ENCODE peak calls at places on chromosomes 6 and 20, in seven cellular contexts. U is mammary epithelial cell, P is colonic mucosa, M is IMR-90, W is neural progenitor cell, Z is mesendoderm, S is fibroblast of lung. T is an unnamed sample.

GRCh38 chr20:8074931-8075330 is 55.4 kb upstream of the TMX4 start:
- DNase-seq in U (peak), P (no peak), M (no peak), W (no peak), Z (no peak), S (peak), T (no peak)

GRCh38 chr6:5570641-5571040 is 309.3 kb downstream of the FARS2 start:
- DNase-seq in U (no peak), P (no peak), M (no peak), W (no peak), Z (no peak), S (no peak), T (no peak)

GRCh38 chr6:74733830-74734591 is 471.8 kb downstream of the COL12A1 start:
- DNase-seq in U (no peak), P (no peak), M (no peak), W (no peak), Z (no peak), S (peak), T (peak)

GRCh38 chr6:135347887-135348286 is 149.7 kb downstream of the AHI1 start:
- DNase-seq in U (no peak), P (no peak), M (no peak), W (no peak), Z (peak), S (no peak), T (no peak)

GRCh38 chr6:167148997-167149396 is 8.8 kb downstream of the GPR31 start:
- DNase-seq in U (no peak), P (no peak), M (no peak), W (no peak), Z (no peak), S (no peak), T (no peak)

GRCh38 chr6:75611702-75612375 is 10.2 kb downstream of the SENP6 start:
- DNase-seq in U (peak), P (no peak), M (peak), W (no peak), Z (no peak), S (peak), T (no peak)

GRCh38 chr6:54193560-54193959 is 82.3 kb downstream of the MLIP start:
- DNase-seq in U (no peak), P (no peak), M (no peak), W (no peak), Z (peak), S (peak), T (no peak)

GRCh38 chr6:16855460-16855859 is 94.2 kb upstream of the ATXN1 start:
- DNase-seq in U (no peak), P (no peak), M (no peak), W (no peak), Z (no peak), S (no peak), T (no peak)

GRCh38 chr6:111680013-111680712 is 74.5 kb upstream of the TRAF3IP2 start:
- DNase-seq in U (no peak), P (no peak), M (no peak), W (no peak), Z (no peak), S (no peak), T (no peak)

GRCh38 chr20:49406666-49407065 is 75.8 kb downstream of the KCNB1 start:
- DNase-seq in U (no peak), P (no peak), M (no peak), W (no peak), Z (no peak), S (no peak), T (no peak)

GRCh38 chr6:16082367-16082766 is 46.5 kb upstream of the MYLIP start:
- DNase-seq in U (no peak), P (no peak), M (no peak), W (no peak), Z (no peak), S (no peak), T (no peak)

GRCh38 chr20:45833883-45834796 is 541 bp downstream of the SNX21 start:
- DNase-seq in U (peak), P (peak), M (peak), W (peak), Z (peak), S (peak), T (peak)

GRCh38 chr20:38790210-38791053 is 15.1 kb upstream of the PPP1R16B start:
- DNase-seq in U (peak), P (no peak), M (peak), W (peak), Z (peak), S (peak), T (peak)

GRCh38 chr6:118869894-118870665 is 23.9 kb upstream of the ASF1A start:
- DNase-seq in U (no peak), P (no peak), M (no peak), W (no peak), Z (no peak), S (peak), T (no peak)

GRCh38 chr6:100493206-100493888 is 28.6 kb upstream of the SIM1 start:
- DNase-seq in U (peak), P (no peak), M (no peak), W (no peak), Z (peak), S (no peak), T (no peak)

GRCh38 chr20:38315290-38315966 is 11.5 kb downstream of the BPI start:
- DNase-seq in U (no peak), P (no peak), M (peak), W (peak), Z (no peak), S (peak), T (peak)

GRCh38 chr20:19885981-19886665 is 128.1 kb downstream of the RIN2 start:
- DNase-seq in U (peak), P (peak), M (peak), W (no peak), Z (peak), S (peak), T (no peak)
- H3K4me3 ChIP-seq in U (peak), P (peak), M (peak), W (no peak), Z (no peak), S (peak), T (peak)

GRCh38 chr6:30844118-30844535 is 40.2 kb upstream of the DDR1 start:
- DNase-seq in U (no peak), P (no peak), M (peak), W (peak), Z (peak), S (peak), T (peak)
- H3K9ac ChIP-seq in U (no peak), P (no peak), M (peak), W (no peak), Z (no peak), S (no peak), T (peak)

GRCh38 chr6:9623985-9624384 is 790.9 kb downstream of the TFAP2A start:
- DNase-seq in U (no peak), P (no peak), M (peak), W (no peak), Z (no peak), S (peak), T (peak)
- H3K4me3 ChIP-seq in U (no peak), P (no peak), M (no peak), W (no peak), Z (no peak), S (no peak), T (no peak)

DNA sequence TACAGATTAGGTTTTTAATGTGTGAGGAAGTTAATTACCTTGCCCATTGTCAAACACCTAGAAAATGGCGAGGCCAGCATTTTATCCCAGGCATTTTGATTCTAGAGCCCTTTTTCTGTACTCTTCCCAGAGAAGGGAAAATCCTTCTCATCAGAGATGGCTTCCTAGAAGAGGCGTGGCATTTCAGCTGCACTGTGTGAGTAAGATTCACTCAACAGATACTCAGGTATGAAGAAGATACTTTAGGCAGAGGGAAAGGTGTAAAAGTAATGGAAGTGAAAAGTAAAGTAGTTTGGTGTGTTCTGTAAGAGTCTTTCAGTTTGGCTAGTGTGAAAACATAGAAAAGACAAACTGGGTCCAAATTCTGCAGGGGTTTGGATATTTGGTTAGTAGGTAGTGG is 113.8 kb downstream of the MAP3K4 start:
- DNase-seq in U (peak), P (no peak), M (no peak), W (no peak), Z (no peak), S (no peak), T (no peak)
- H3K9ac ChIP-seq in U (no peak), P (no peak), M (no peak), W (no peak), Z (no peak), S (no peak), T (no peak)

GRCh38 chr6:163324928-163325784 is 89.4 kb upstream of the QKI start:
- DNase-seq in U (no peak), P (no peak), M (peak), W (no peak), Z (no peak), S (peak), T (peak)

GRCh38 chr6:163323274-163323673 is 91.2 kb upstream of the QKI start:
- DNase-seq in U (no peak), P (no peak), M (no peak), W (no peak), Z (no peak), S (no peak), T (no peak)

GRCh38 chr6:163323719-163324118 is 90.8 kb upstream of the QKI start:
- DNase-seq in U (no peak), P (no peak), M (no peak), W (no peak), Z (no peak), S (no peak), T (no peak)

GRCh38 chr6:163321717-163322116 is 92.8 kb upstream of the QKI start:
- DNase-seq in U (no peak), P (no peak), M (no peak), W (no peak), Z (no peak), S (no peak), T (no peak)

DNA sequence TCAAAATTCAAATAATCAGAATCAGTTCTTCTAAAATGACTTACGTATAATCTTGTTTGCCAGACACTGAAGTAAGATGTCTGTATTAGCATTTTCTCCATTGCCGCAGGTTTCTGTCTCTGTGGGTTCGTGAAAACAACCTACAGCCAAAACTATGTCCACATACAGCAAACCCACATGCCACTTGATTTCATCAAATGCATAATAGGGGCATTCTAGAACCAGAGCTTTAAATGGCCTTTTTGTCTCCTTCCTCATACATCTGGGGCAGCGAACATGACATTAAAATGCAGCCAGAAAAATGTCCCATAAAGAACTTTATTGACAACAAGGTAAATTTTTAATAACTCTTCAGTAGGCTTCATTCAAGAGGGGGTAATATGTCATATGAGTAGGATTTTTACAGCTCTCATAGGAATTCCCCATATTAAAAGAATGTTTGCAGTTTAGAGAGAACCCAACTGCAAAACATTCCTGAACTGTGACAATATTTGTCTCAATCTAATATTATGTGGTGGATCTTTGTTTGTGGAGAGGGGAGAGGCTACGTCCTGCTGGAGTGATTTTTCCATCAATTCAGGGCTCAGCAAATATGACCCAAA is 90.1 kb upstream of the QKI start:
- DNase-seq in U (no peak), P (no peak), M (no peak), W (no peak), Z (no peak), S (peak), T (no peak)
- H3K4me3 ChIP-seq in U (no peak), P (no peak), M (no peak), W (no peak), Z (no peak), S (no peak), T (peak)

GRCh38 chr6:703562-703961 is 10.6 kb upstream of the EXOC2 start:
- DNase-seq in U (no peak), P (no peak), M (no peak), W (no peak), Z (no peak), S (no peak), T (peak)

GRCh38 chr6:704037-704436 is 11.1 kb upstream of the EXOC2 start:
- DNase-seq in U (no peak), P (no peak), M (peak), W (no peak), Z (no peak), S (peak), T (no peak)

GRCh38 chr6:700490-700889 is 7.6 kb upstream of the EXOC2 start:
- DNase-seq in U (no peak), P (no peak), M (no peak), W (no peak), Z (no peak), S (no peak), T (no peak)

GRCh38 chr6:701215-701614 is 8.3 kb upstream of the EXOC2 start:
- DNase-seq in U (no peak), P (no peak), M (no peak), W (no peak), Z (no peak), S (no peak), T (no peak)

GRCh38 chr6:701696-702479 is 8.9 kb upstream of the EXOC2 start:
- DNase-seq in U (no peak), P (no peak), M (no peak), W (peak), Z (peak), S (no peak), T (no peak)
- H3K9ac ChIP-seq in U (no peak), P (no peak), M (no peak), W (no peak), Z (no peak), S (no peak), T (no peak)

DNA sequence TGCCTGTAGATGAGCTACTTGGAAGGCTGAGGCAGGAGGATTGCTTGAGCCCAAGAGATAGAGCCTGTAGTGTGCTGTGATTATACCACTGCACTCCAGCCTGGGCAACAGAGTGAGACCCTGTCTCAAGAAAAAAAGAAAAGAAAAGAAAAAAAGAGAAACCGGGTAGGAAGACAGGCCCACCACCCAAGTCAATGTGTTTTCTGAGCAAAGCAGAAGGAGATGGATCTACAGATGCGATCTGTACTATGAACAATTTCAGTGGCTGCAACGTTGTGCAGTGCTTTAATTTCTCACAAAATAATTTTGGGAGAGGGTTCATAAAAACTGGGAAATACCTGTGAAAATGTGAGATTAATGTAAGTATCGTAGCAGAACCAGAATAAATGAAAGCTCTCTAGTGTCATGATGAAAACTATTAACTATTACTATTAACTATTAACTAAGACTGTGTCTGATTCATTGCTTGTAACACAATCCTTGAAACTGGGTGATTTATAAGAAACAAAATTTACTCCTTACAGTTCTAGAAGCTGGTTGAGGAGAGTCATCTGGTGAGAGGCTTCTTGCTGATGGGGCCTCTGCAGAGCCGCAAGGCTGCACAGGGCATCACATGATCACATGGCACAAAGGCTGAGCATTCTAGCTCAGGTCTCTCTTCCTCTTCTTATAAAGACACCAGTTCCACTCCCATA is 233.1 kb upstream of the ZNF217 start:
- DNase-seq in U (no peak), P (no peak), M (peak), W (no peak), Z (no peak), S (no peak), T (no peak)
- H3K4me3 ChIP-seq in U (no peak), P (no peak), M (no peak), W (no peak), Z (no peak), S (no peak), T (peak)

GRCh38 chr20:3224681-3225421 is 14.1 kb downstream of the SLC4A11 start:
- DNase-seq in U (no peak), P (peak), M (no peak), W (no peak), Z (no peak), S (no peak), T (no peak)
- H3K9ac ChIP-seq in U (no peak), P (no peak), M (no peak), W (no peak), Z (no peak), S (no peak), T (no peak)

DNA sequence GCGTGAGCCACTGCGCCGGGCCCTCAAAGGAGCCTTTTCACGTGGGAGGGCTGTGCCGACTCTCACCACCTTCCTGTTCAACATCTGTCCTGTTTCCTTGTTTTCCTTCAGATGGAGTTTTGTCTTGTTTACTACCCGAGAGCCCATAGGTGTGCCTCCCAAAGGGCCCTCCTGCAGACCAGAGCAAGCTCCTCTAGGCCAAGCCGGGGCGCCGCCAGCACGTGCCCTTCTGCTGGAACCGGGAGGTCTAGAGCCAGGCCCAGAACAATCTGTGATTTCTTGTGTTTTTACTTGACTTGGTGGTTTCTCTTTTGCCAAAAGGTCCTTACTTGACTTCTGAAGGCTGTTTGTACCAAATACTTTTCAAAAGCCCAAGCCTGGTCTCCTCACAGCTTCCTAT is 8.0 kb upstream of the DNAJC5 start:
- DNase-seq in U (no peak), P (no peak), M (no peak), W (no peak), Z (no peak), S (no peak), T (no peak)
- H3K4me3 ChIP-seq in U (no peak), P (no peak), M (no peak), W (no peak), Z (no peak), S (no peak), T (no peak)

T was measured in adipocyte.